ENCODE peak calls at places on chromosome 4, in four cellular contexts. P is ascending aorta; S is Peyer's patch; X is CD4-positive, alpha-beta memory T cell. O is an unnamed sample.
A peak's percentile ranks its signal among the peaks of the same experiment; 100 is the strongest.

GRCh38 chr4:146278986-146279385 is 64.6 kb downstream of the REELD1 start:
- DNase-seq in S (no peak), P (no peak), X (no peak), O (no peak)

GRCh38 chr4:172726001-172726423 is 442.6 kb upstream of the GALNT7 start:
- DNase-seq in X (no peak), P (no peak), S (peak; percentile 70), O (no peak)

GRCh38 chr4:8854866-8855265 is 16.8 kb downstream of the HMX1 start:
- DNase-seq in X (no peak), P (no peak), S (no peak), O (no peak)

GRCh38 chr4:127284236-127284635 is 348.5 kb upstream of the INTU start:
- DNase-seq in S (no peak), P (no peak), X (no peak), O (no peak)

GRCh38 chr4:38124961-38125360 is 164.8 kb downstream of the PTTG2 start:
- DNase-seq in X (no peak), P (no peak), S (no peak), O (no peak)

GRCh38 chr4:125433453-125433852 is 118.7 kb downstream of the FAT4 start:
- DNase-seq in X (no peak), P (no peak), S (no peak), O (no peak)

GRCh38 chr4:175109933-175110332 is 191.8 kb downstream of the ADAM29 start:
- DNase-seq in S (no peak), P (no peak), X (no peak), O (no peak)

GRCh38 chr4:47271296-47271695 is 192.2 kb downstream of the COMMD8 start:
- DNase-seq in X (no peak), P (no peak), S (no peak), O (no peak)

GRCh38 chr4:85600501-85600900 is 125.6 kb downstream of the ARHGAP24 start:
- DNase-seq in S (no peak), X (no peak), P (no peak), O (no peak)

GRCh38 chr4:27703771-27704170 is 843.1 kb downstream of the STIM2 start:
- DNase-seq in X (no peak), S (no peak), P (no peak), O (no peak)

GRCh38 chr4:98508825-98509539 is 149.4 kb downstream of the TSPAN5 start:
- DNase-seq in P (no peak), S (no peak), X (no peak), O (no peak)

GRCh38 chr4:98508248-98508647 is 150.2 kb downstream of the TSPAN5 start:
- DNase-seq in X (no peak), P (no peak), S (no peak), O (no peak)

GRCh38 chr4:98505991-98506390 is 152.4 kb downstream of the TSPAN5 start:
- DNase-seq in P (no peak), X (no peak), S (no peak), O (no peak)

GRCh38 chr4:98507299-98507698 is 151.1 kb downstream of the TSPAN5 start:
- DNase-seq in S (no peak), X (no peak), P (no peak), O (no peak)

GRCh38 chr4:98506462-98507132 is 151.8 kb downstream of the TSPAN5 start:
- DNase-seq in S (no peak), P (no peak), X (no peak), O (no peak)
- H3K36me3 ChIP-seq in S (no peaks in the 10 kb centered on the region), P (no peaks in the 10 kb centered on the region), X (no peaks in the 10 kb centered on the region), O (no peaks in the 10 kb centered on the region)

DNA sequence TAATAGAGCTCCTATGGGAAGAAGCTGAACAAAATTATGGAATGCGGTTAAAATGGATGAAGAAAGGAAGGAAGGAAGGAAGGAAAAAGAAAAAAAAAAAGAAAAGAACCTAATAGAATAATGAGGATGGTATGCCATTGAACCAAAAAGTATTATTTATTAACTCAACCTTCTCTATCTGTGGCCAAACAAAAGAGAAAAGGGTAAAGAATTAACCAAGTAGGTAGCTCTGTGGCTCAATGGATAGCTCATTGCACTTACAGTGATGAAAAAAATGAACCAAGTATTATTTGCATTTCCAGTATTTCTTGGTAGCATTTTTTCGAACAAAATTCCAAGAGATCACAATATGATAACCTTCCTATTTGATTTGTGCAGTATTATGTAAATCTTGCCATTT is 56.9 kb upstream of the SLC39A8 start:
- DNase-seq in S (no peak), X (no peak), P (no peak), O (no peak)
- H3K27ac ChIP-seq in S (no peak overlapping the region), X (no peak overlapping the region), P (no peak overlapping the region), O (no peak overlapping the region)

GRCh38 chr4:148443550-148444295 is 1.5 kb upstream of the NR3C2 start:
- DNase-seq in X (peak; percentile 37), P (no peak), S (peak; percentile 68), O (no peak)
- H3K4me1 ChIP-seq in X (peaks cover 54% of the 10 kb centered on the region), P (no peaks in the 10 kb centered on the region), S (peaks cover 7% of the 10 kb centered on the region), O (peaks cover 6% of the 10 kb centered on the region)

GRCh38 chr4:99915449-99915848 is 21.2 kb upstream of the LAMTOR3 start:
- DNase-seq in X (no peak), S (no peak), P (no peak), O (no peak)
- H3K36me3 ChIP-seq in X (peaks cover 9% of the 10 kb centered on the region), S (no peaks in the 10 kb centered on the region), P (peaks cover 5% of the 10 kb centered on the region), O (peaks cover 16% of the 10 kb centered on the region)

GRCh38 chr4:74621616-74622015 is 172.7 kb downstream of the BTC start:
- DNase-seq in X (no peak), P (no peak), S (no peak), O (no peak)

GRCh38 chr4:74615411-74615810 is 170.5 kb downstream of the AREG start:
- DNase-seq in S (no peak), X (no peak), P (no peak), O (no peak)

GRCh38 chr4:74618166-74618565 is 173.2 kb downstream of the AREG start:
- DNase-seq in X (no peak), P (no peak), S (no peak), O (no peak)

GRCh38 chr4:74619931-74620702 is 174.2 kb downstream of the BTC start:
- DNase-seq in X (no peak), S (no peak), P (no peak), O (no peak)

DNA sequence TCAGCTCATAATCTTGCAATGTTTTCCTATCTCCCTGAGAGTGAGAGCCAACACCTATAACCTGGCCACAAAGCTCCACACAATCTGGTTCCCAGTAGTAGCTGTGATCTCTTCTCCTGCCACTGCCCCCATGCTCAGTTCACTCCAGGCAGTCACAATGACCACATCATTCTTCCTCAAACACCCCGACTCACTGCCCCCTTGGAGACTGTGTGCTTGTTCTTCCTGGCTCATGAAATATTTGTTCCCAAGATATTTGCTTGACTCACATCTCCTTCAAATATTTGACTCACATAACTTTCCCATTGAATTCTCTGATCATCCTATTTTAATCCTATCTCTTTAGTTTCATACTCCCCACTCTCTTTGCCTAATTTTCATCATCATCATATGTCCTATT is 173.7 kb downstream of the AREG start:
- DNase-seq in P (no peak), X (no peak), S (no peak), O (no peak)
- H3K27ac ChIP-seq in P (no peak overlapping the region), X (no peak overlapping the region), S (no peak overlapping the region), O (no peak overlapping the region)

GRCh38 chr4:113708250-113708649 is 53.3 kb downstream of the CAMK2D start:
- DNase-seq in P (no peak), X (no peak), S (no peak), O (no peak)

GRCh38 chr4:113707013-113707412 is 54.5 kb downstream of the CAMK2D start:
- DNase-seq in S (no peak), X (no peak), P (no peak), O (no peak)

DNA sequence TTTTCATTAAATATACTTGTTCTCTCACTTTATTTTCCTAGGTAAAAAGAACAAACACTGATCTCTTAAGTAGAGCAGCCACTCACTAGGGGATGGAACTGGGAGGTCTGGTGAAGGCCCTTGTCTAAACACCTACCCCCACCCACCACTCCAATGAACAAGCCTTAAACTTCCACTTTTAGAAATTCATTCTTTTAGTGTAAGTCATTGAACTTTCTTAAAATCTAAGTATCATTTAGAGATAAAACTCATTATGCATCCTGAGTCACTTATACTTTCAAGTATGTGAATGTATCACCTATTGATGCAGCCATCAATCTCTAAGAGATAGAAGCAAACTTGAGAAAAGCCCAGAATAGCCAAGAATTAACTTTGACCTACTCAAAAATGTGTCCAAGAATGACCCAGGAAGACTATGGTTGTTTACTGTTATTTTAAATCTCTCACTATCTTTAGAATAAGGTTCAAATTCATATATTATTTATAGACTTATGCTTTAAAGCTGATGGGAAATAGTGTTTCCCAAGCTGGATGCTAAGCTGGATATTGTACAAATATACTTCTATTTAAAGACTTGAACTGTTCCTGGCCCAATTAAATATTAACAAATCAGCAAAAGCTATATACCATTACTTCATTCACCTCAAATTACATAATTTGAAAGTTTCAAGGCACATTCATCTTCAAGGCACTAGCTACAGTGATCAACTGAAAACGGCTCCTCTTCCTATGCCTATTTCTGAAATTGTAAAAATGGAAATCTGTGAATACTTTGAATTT is 49.5 kb downstream of the CAMK2D start:
- DNase-seq in X (no peak), S (no peak), P (no peak), O (no peak)
- H3K4me1 ChIP-seq in X (no peaks in the 10 kb centered on the region), S (no peaks in the 10 kb centered on the region), P (no peaks in the 10 kb centered on the region), O (peaks cover 22% of the 10 kb centered on the region)